ENCODE peak calls at places on chromosome 2, in eight cellular contexts. R, F, E, P, C, I, Z and Y are unnamed samples.

GRCh38 chr2:141133883-141134282 is 996.9 kb downstream of the LRP1B start:
- DNase-seq in R (no peak), F (no peak), E (no peak), P (no peak), C (no peak), I (no peak), Z (no peak), Y (no peak)

GRCh38 chr2:19649785-19650380 is 251.9 kb downstream of the TTC32 start:
- DNase-seq in R (no peak), F (peak), E (no peak), P (no peak), C (no peak), I (peak), Z (no peak), Y (no peak)

GRCh38 chr2:149100739-149101699 is 62.5 kb downstream of the LYPD6B start:
- DNase-seq in R (no peak), F (no peak), E (no peak), P (no peak), C (no peak), I (no peak), Z (no peak), Y (no peak)

GRCh38 chr2:190863946-190864345 is 16.7 kb upstream of the GLS start:
- DNase-seq in R (no peak), F (no peak), E (no peak), P (no peak), C (no peak), I (no peak), Z (no peak), Y (no peak)

GRCh38 chr2:64277101-64277849 is 133.1 kb upstream of the PELI1 start:
- DNase-seq in R (no peak), F (no peak), E (peak), P (no peak), C (no peak), I (no peak), Z (no peak), Y (no peak)

GRCh38 chr2:20551231-20551944 is 99.5 kb downstream of the HS1BP3 start:
- DNase-seq in R (peak), F (no peak), E (no peak), P (no peak), C (no peak), I (peak), Z (no peak), Y (no peak)

GRCh38 chr2:105773568-105773967 is 28.9 kb downstream of the NCK2 start:
- DNase-seq in R (no peak), F (no peak), E (no peak), P (no peak), C (no peak), I (no peak), Z (no peak), Y (no peak)

GRCh38 chr2:230184727-230185578 is 34.8 kb downstream of the SP110 start:
- DNase-seq in R (no peak), F (no peak), E (no peak), P (no peak), C (no peak), I (no peak), Z (no peak), Y (no peak)

GRCh38 chr2:225008935-225009334 is 33.3 kb downstream of the DOCK10 start:
- DNase-seq in R (no peak), F (peak), E (no peak), P (no peak), C (no peak), I (no peak), Z (peak), Y (no peak)

GRCh38 chr2:169303579-169304285 is 58.6 kb downstream of the LRP2 start:
- DNase-seq in R (no peak), F (peak), E (no peak), P (no peak), C (no peak), I (no peak), Z (no peak), Y (no peak)

GRCh38 chr2:62196278-62196901 is 475 bp downstream of the B3GNT2 start:
- DNase-seq in R (no peak), F (peak), E (no peak), P (peak), C (peak), I (peak), Z (peak), Y (peak)

GRCh38 chr2:186309901-186310300 is 176.2 kb upstream of the ZC3H15 start:
- DNase-seq in R (no peak), F (peak), E (no peak), P (no peak), C (no peak), I (no peak), Z (no peak), Y (no peak)

GRCh38 chr2:230719340-230719739 is 6.7 kb downstream of the CAB39 start:
- DNase-seq in R (no peak), F (no peak), E (no peak), P (no peak), C (no peak), I (no peak), Z (no peak), Y (no peak)

GRCh38 chr2:9914384-9915065 is 37.0 kb upstream of the GRHL1 start:
- DNase-seq in R (no peak), F (peak), E (no peak), P (no peak), C (peak), I (no peak), Z (no peak), Y (peak)

GRCh38 chr2:174334278-174334715 is 457 bp upstream of the SP9 start:
- DNase-seq in R (no peak), F (no peak), E (no peak), P (no peak), C (no peak), I (no peak), Z (no peak), Y (peak)

GRCh38 chr2:222293660-222294630 is 4.9 kb downstream of the PAX3 start:
- DNase-seq in R (no peak), F (no peak), E (no peak), P (no peak), C (no peak), I (no peak), Z (no peak), Y (no peak)

GRCh38 chr2:235098736-235099494 is 147.1 kb downstream of the SH3BP4 start:
- DNase-seq in R (no peak), F (peak), E (no peak), P (no peak), C (no peak), I (no peak), Z (no peak), Y (no peak)

GRCh38 chr2:28269019-28269784 is 123.5 kb upstream of the FOSL2 start:
- DNase-seq in R (no peak), F (peak), E (no peak), P (no peak), C (peak), I (no peak), Z (no peak), Y (no peak)

GRCh38 chr2:6525371-6525770 is 340.3 kb downstream of the CMPK2 start:
- DNase-seq in R (no peak), F (no peak), E (no peak), P (no peak), C (no peak), I (no peak), Z (no peak), Y (no peak)

GRCh38 chr2:39730276-39730675 is 48.8 kb downstream of the THUMPD2 start:
- DNase-seq in R (no peak), F (no peak), E (no peak), P (no peak), C (no peak), I (no peak), Z (no peak), Y (no peak)

GRCh38 chr2:139940701-139941100 is 1160.5 kb upstream of the NXPH2 start:
- DNase-seq in R (no peak), F (no peak), E (no peak), P (no peak), C (no peak), I (no peak), Z (no peak), Y (no peak)

GRCh38 chr2:49490710-49491109 is 336.4 kb upstream of the FSHR start:
- DNase-seq in R (no peak), F (peak), E (no peak), P (peak), C (peak), I (no peak), Z (peak), Y (peak)

GRCh38 chr2:233032551-233033320 is at the start of gene NEU2:
- DNase-seq in R (no peak), F (no peak), E (no peak), P (no peak), C (no peak), I (peak), Z (no peak), Y (no peak)

GRCh38 chr2:234595829-234596228 is 98.9 kb upstream of the ARL4C start:
- DNase-seq in R (no peak), F (no peak), E (no peak), P (no peak), C (no peak), I (no peak), Z (no peak), Y (no peak)

GRCh38 chr2:74751981-74752808 is 81.7 kb upstream of the HK2 start:
- DNase-seq in R (no peak), F (no peak), E (no peak), P (no peak), C (no peak), I (no peak), Z (no peak), Y (no peak)

GRCh38 chr2:33246432-33246831 is 230.0 kb upstream of the RASGRP3 start:
- DNase-seq in R (no peak), F (no peak), E (no peak), P (no peak), C (no peak), I (no peak), Z (no peak), Y (no peak)

GRCh38 chr2:188293601-188294482 is 2.2 kb downstream of the GULP1 start:
- DNase-seq in R (peak), F (peak), E (no peak), P (peak), C (peak), I (peak), Z (peak), Y (no peak)

GRCh38 chr2:47046271-47046670 is 108.8 kb downstream of the STPG4 start:
- DNase-seq in R (peak), F (no peak), E (no peak), P (no peak), C (no peak), I (no peak), Z (no peak), Y (no peak)

GRCh38 chr2:37471104-37471503 is 126.7 kb downstream of the QPCT start:
- DNase-seq in R (no peak), F (no peak), E (no peak), P (no peak), C (no peak), I (no peak), Z (no peak), Y (no peak)

GRCh38 chr2:173400760-173401159 is 46.1 kb downstream of the CDCA7 start:
- DNase-seq in R (no peak), F (peak), E (no peak), P (no peak), C (no peak), I (no peak), Z (peak), Y (no peak)

GRCh38 chr2:120421126-120421829 is 75.3 kb downstream of the INHBB start:
- DNase-seq in R (no peak), F (no peak), E (no peak), P (no peak), C (no peak), I (no peak), Z (no peak), Y (no peak)

GRCh38 chr2:201129044-201129505 is 13.1 kb downstream of the CFLAR start:
- DNase-seq in R (no peak), F (peak), E (no peak), P (no peak), C (no peak), I (no peak), Z (no peak), Y (no peak)

GRCh38 chr2:128410035-128410757 is 91.5 kb upstream of the HS6ST1 start:
- DNase-seq in R (no peak), F (no peak), E (no peak), P (no peak), C (no peak), I (no peak), Z (no peak), Y (no peak)

GRCh38 chr2:216222650-216223352 is 113.7 kb downstream of the XRCC5 start:
- DNase-seq in R (no peak), F (peak), E (no peak), P (no peak), C (no peak), I (no peak), Z (no peak), Y (peak)

GRCh38 chr2:238240761-238241711 is 1.2 kb upstream of the HES6 start:
- DNase-seq in R (no peak), F (peak), E (no peak), P (no peak), C (no peak), I (peak), Z (peak), Y (peak)

GRCh38 chr2:84919885-84920580 is 14.6 kb downstream of the TMSB10 start:
- DNase-seq in R (no peak), F (peak), E (no peak), P (peak), C (peak), I (peak), Z (no peak), Y (no peak)

GRCh38 chr2:15560404-15560987 is 638 bp downstream of the NBAS start:
- DNase-seq in R (no peak), F (peak), E (no peak), P (no peak), C (peak), I (no peak), Z (peak), Y (no peak)

GRCh38 chr2:170486730-170487129 is 228.4 kb upstream of the SP5 start:
- DNase-seq in R (no peak), F (peak), E (no peak), P (no peak), C (no peak), I (no peak), Z (no peak), Y (no peak)
- TF ChIP-seq CTCF in R (peak), F (no peak), E (no peak), P (no peak), C (no peak), I (no peak), Z (no peak), Y (peak)

GRCh38 chr2:58130238-58130637 is 83.6 kb downstream of the VRK2 start:
- DNase-seq in R (no peak), F (no peak), E (no peak), P (no peak), C (no peak), I (no peak), Z (no peak), Y (no peak)

GRCh38 chr2:58127111-58127510 is 80.5 kb downstream of the VRK2 start:
- DNase-seq in R (no peak), F (no peak), E (no peak), P (no peak), C (no peak), I (no peak), Z (no peak), Y (no peak)

GRCh38 chr2:58133395-58133794 is 86.8 kb downstream of the VRK2 start:
- DNase-seq in R (no peak), F (no peak), E (no peak), P (no peak), C (no peak), I (no peak), Z (no peak), Y (no peak)

GRCh38 chr2:58135861-58136260 is 89.3 kb downstream of the VRK2 start:
- DNase-seq in R (no peak), F (no peak), E (no peak), P (no peak), C (no peak), I (no peak), Z (no peak), Y (no peak)

DNA sequence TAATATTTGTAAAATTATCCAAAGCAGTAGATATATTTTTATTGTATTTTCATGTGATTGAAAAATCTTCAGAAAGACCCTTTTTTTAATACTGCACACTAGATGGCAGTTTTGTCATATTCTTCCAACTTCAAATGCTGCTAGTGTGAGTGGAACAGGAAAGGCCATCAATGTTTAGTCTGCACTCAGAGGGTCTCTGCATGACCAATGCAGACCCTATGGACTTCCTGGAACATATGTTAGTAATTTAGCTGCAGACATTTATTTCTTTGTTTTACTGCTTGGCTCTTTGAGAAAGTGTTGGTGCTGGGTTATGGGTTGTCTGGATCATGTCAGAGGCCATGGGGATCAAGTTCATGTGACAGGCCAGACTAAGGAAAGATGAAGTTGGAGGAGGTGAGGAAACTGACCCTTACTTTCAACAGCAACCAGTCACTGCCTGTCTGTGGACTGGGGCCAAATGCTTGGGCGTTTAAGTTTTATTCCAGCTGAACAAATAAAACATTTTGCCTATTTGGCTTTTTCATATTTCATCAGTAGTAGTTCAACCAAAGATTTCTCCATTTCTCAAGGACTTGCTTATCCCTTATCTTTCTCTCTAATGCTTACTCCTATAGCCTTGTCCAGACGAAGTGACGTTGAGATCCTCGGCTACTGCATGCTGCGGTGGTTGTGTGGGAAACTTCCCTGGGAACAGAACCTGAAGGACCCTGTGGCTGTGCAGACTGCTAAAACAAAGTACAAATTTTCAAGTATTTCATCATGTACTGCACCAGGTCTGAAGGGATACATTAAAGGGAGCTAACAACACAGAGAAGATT is 84.8 kb downstream of the VRK2 start:
- DNase-seq in R (no peak), F (no peak), E (no peak), P (no peak), C (no peak), I (no peak), Z (no peak), Y (no peak)
- TF ChIP-seq CTCF in R (peak), F (peak), E (no peak), P (no peak), C (peak), I (no peak), Z (no peak), Y (peak)

DNA sequence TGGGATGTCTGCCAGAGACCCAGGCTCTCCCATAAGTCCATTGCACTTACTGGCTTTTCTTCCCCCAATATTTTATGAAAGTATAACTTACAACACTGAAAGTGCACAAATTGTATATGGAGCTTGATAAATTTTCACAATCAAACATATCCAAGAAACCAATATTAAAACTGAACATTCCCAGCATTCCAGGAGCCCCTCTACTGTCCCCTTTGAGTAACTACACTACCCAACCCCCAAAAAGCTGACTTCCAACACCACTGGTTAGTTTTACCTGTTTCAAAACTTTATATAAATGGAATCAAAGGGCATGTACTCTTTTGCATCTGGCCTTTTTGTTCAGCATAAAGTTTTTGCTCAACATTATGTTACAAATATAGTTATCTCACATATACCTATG is 35.2 kb upstream of the PKDCC start:
- DNase-seq in R (no peak), F (no peak), E (no peak), P (no peak), C (no peak), I (no peak), Z (no peak), Y (no peak)
- TF ChIP-seq CTCF in R (no peak), F (no peak), E (no peak), P (no peak), C (no peak), I (no peak), Z (no peak), Y (no peak)

DNA sequence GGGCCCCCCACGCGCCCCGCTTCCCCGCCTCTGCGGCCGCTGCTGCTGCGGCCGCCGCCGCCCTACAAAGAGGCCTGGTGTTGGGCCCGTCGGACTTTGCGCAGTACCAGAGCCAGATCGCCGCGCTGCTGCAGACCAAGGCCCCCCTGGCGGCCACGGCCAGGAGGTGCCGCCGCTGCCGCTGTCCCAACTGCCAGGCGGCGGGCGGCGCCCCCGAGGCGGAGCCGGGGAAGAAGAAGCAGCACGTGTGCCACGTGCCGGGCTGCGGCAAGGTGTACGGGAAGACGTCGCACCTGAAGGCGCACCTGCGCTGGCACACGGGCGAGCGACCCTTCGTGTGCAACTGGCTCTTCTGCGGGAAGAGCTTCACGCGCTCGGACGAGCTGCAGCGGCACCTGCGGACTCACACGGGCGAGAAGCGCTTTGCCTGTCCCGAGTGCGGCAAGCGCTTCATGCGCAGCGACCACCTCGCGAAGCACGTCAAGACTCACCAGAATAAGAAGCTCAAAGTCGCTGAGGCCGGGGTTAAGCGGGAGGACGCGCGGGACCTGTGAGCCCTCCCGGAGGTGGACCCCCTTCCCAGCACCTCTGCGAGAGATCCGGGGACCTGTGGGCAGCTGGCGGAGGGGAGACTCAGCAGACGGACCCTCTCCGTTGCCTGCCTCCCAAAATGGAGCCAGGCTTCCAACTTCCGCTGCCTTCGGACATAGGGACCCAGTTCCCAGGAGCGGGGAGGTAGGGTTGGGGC is 1.9 kb downstream of the SP5 start:
- DNase-seq in R (no peak), F (no peak), E (no peak), P (no peak), C (peak), I (peak), Z (peak), Y (peak)
- TF ChIP-seq CTCF in R (no peak), F (no peak), E (no peak), P (peak), C (peak), I (peak), Z (peak), Y (peak)